ENCODE peak calls at places on chromosome 7, in nine cellular contexts. A, L, K, O, M, C, B, T and Q are unnamed samples.

GRCh38 chr7:150317748-150318444 is 5.3 kb upstream of the LRRC61 start:
- DNase-seq in A (no peak), L (no peak), K (no peak), O (peak), M (peak), C (no peak), B (no peak), T (peak), Q (no peak)

GRCh38 chr7:154789404-154789803 is 213.5 kb downstream of the PAXIP1 start:
- DNase-seq in A (no peak), L (no peak), K (no peak), O (no peak), M (peak), C (peak), B (no peak), T (no peak), Q (no peak)

GRCh38 chr7:47520408-47520807 is 61.5 kb downstream of the TNS3 start:
- DNase-seq in A (no peak), L (no peak), K (peak), O (peak), M (no peak), C (no peak), B (no peak), T (peak), Q (no peak)

GRCh38 chr7:17304926-17305325 is 6.5 kb downstream of the AHR start:
- DNase-seq in A (no peak), L (peak), K (no peak), O (peak), M (peak), C (peak), B (no peak), T (peak), Q (peak)

GRCh38 chr7:32586291-32587221 is 91.3 kb downstream of the AVL9 start:
- DNase-seq in A (no peak), L (no peak), K (peak), O (peak), M (peak), C (peak), B (no peak), T (peak), Q (no peak)

GRCh38 chr7:2860627-2861133 is 16.6 kb upstream of the GNA12 start:
- DNase-seq in A (no peak), L (no peak), K (no peak), O (peak), M (no peak), C (peak), B (no peak), T (peak), Q (no peak)

GRCh38 chr7:77797734-77798393 is 370 bp downstream of the TMEM60 start:
- DNase-seq in A (peak), L (no peak), K (peak), O (no peak), M (no peak), C (peak), B (no peak), T (no peak), Q (peak)

GRCh38 chr7:102914585-102914984 is 1.8 kb downstream of the LRRC17 start:
- DNase-seq in A (no peak), L (no peak), K (peak), O (peak), M (peak), C (no peak), B (no peak), T (no peak), Q (no peak)

GRCh38 chr7:33471636-33472242 is 342.4 kb downstream of the BBS9 start:
- DNase-seq in A (no peak), L (no peak), K (no peak), O (no peak), M (peak), C (no peak), B (no peak), T (no peak), Q (no peak)

GRCh38 chr7:16404631-16405030 is 16.7 kb downstream of the CRPPA start:
- DNase-seq in A (no peak), L (no peak), K (no peak), O (no peak), M (no peak), C (no peak), B (no peak), T (no peak), Q (no peak)

GRCh38 chr7:151009340-151010001 is 14.8 kb downstream of the ATG9B start:
- DNase-seq in A (no peak), L (no peak), K (no peak), O (no peak), M (no peak), C (no peak), B (no peak), T (no peak), Q (no peak)

GRCh38 chr7:23467731-23468720 is 2.3 kb downstream of the IGF2BP3 start:
- DNase-seq in A (peak), L (no peak), K (no peak), O (peak), M (peak), C (peak), B (peak), T (no peak), Q (no peak)

GRCh38 chr7:95547949-95548348 is 48.4 kb downstream of the PDK4 start:
- DNase-seq in A (no peak), L (no peak), K (no peak), O (no peak), M (no peak), C (peak), B (no peak), T (no peak), Q (no peak)

GRCh38 chr7:47379629-47380324 is 202.1 kb downstream of the TNS3 start:
- DNase-seq in A (no peak), L (peak), K (peak), O (peak), M (peak), C (peak), B (no peak), T (peak), Q (no peak)

GRCh38 chr7:128311003-128311402 is 32.7 kb downstream of the RBM28 start:
- DNase-seq in A (no peak), L (no peak), K (no peak), O (no peak), M (no peak), C (no peak), B (no peak), T (no peak), Q (no peak)

GRCh38 chr7:381211-382117 is 91.5 kb downstream of the FOXL3 start:
- DNase-seq in A (no peak), L (no peak), K (peak), O (no peak), M (no peak), C (no peak), B (no peak), T (no peak), Q (peak)

GRCh38 chr7:4641091-4641666 is 40.9 kb upstream of the FOXK1 start:
- DNase-seq in A (no peak), L (no peak), K (no peak), O (no peak), M (no peak), C (no peak), B (no peak), T (no peak), Q (no peak)

GRCh38 chr7:2196381-2197378 is 36.1 kb downstream of the MAD1L1 start:
- DNase-seq in A (no peak), L (no peak), K (peak), O (no peak), M (no peak), C (no peak), B (no peak), T (no peak), Q (no peak)

GRCh38 chr7:36686499-36686898 is 37.8 kb downstream of the AOAH start:
- DNase-seq in A (no peak), L (peak), K (no peak), O (peak), M (peak), C (peak), B (no peak), T (no peak), Q (no peak)

GRCh38 chr7:71349583-71350481 is 217.9 kb downstream of the GALNT17 start:
- DNase-seq in A (no peak), L (no peak), K (no peak), O (no peak), M (no peak), C (no peak), B (no peak), T (no peak), Q (no peak)

GRCh38 chr7:128014864-128015263 is 16.4 kb downstream of the LRRC4 start:
- DNase-seq in A (peak), L (no peak), K (no peak), O (no peak), M (no peak), C (no peak), B (no peak), T (no peak), Q (no peak)

GRCh38 chr7:2114052-2114451 is 118.7 kb downstream of the MAD1L1 start:
- DNase-seq in A (no peak), L (no peak), K (no peak), O (peak), M (peak), C (peak), B (no peak), T (no peak), Q (no peak)

GRCh38 chr7:84258628-84259027 is 64.0 kb upstream of the SEMA3A start:
- DNase-seq in A (no peak), L (no peak), K (no peak), O (peak), M (peak), C (peak), B (no peak), T (peak), Q (no peak)

GRCh38 chr7:138837627-138838026 is 39.6 kb upstream of the ATP6V0A4 start:
- DNase-seq in A (no peak), L (no peak), K (peak), O (no peak), M (no peak), C (no peak), B (no peak), T (no peak), Q (no peak)

GRCh38 chr7:157386979-157387800 is 50.4 kb downstream of the DNAJB6 start:
- DNase-seq in A (peak), L (peak), K (peak), O (peak), M (peak), C (peak), B (peak), T (peak), Q (peak)

GRCh38 chr7:45000096-45001032 is at the start of gene CCM2:
- DNase-seq in A (peak), L (no peak), K (peak), O (peak), M (peak), C (peak), B (peak), T (no peak), Q (no peak)

GRCh38 chr7:104552102-104552501 is 223.7 kb downstream of the LHFPL3 start:
- DNase-seq in A (no peak), L (no peak), K (no peak), O (peak), M (peak), C (peak), B (peak), T (peak), Q (no peak)